ENCODE peak calls at places on chromosomes 7 and 10, in seven cellular contexts. S, M, N, H, C, G and Q are unnamed samples.

GRCh38 chr10:71984798-71985388 is 20.7 kb downstream of the CHST3 start:
- DNase-seq in S (no peak), M (no peak), N (peak), H (peak), C (no peak), G (no peak), Q (no peak)

GRCh38 chr7:128869138-128869943 is 6.7 kb downstream of the ATP6V1F start:
- DNase-seq in S (peak), M (peak), N (no peak), H (peak), C (no peak), G (peak), Q (no peak)

GRCh38 chr7:3230908-3231307 is 70.1 kb upstream of the SDK1 start:
- DNase-seq in S (no peak), M (no peak), N (no peak), H (no peak), C (no peak), G (no peak), Q (no peak)

GRCh38 chr10:11863353-11864105 is 40.4 kb downstream of the PROSER2 start:
- DNase-seq in S (peak), M (no peak), N (peak), H (no peak), C (no peak), G (no peak), Q (no peak)

GRCh38 chr7:123916240-123916724 is 8.8 kb upstream of the SPAM1 start:
- DNase-seq in S (no peak), M (peak), N (no peak), H (peak), C (peak), G (no peak), Q (no peak)

GRCh38 chr7:30348083-30348560 is 63.7 kb downstream of the ZNRF2 start:
- DNase-seq in S (no peak), M (no peak), N (peak), H (no peak), C (peak), G (peak), Q (no peak)

GRCh38 chr7:37570145-37570544 is 113.4 kb upstream of the GPR141 start:
- DNase-seq in S (no peak), M (no peak), N (no peak), H (no peak), C (no peak), G (no peak), Q (no peak)

GRCh38 chr7:105854516-105854915 is 21.9 kb downstream of the ATXN7L1 start:
- DNase-seq in S (no peak), M (no peak), N (no peak), H (no peak), C (no peak), G (no peak), Q (no peak)

GRCh38 chr7:129066290-129067131 is 11.6 kb upstream of the TNPO3 start:
- DNase-seq in S (no peak), M (no peak), N (no peak), H (no peak), C (no peak), G (no peak), Q (no peak)

GRCh38 chr7:115094163-115094562 is 172.3 kb downstream of the MDFIC start:
- DNase-seq in S (no peak), M (no peak), N (no peak), H (no peak), C (no peak), G (no peak), Q (no peak)

GRCh38 chr7:50608196-50608906 is 43.1 kb upstream of the DDC start:
- DNase-seq in S (no peak), M (no peak), N (no peak), H (no peak), C (no peak), G (no peak), Q (no peak)

GRCh38 chr7:150451097-150451793 is 815 bp downstream of the GIMAP8 start:
- DNase-seq in S (no peak), M (peak), N (peak), H (no peak), C (no peak), G (peak), Q (no peak)

GRCh38 chr10:98489561-98490481 is 43.1 kb upstream of the HPS1 start:
- DNase-seq in S (no peak), M (no peak), N (no peak), H (no peak), C (peak), G (no peak), Q (no peak)

GRCh38 chr10:16597656-16598055 is 76.0 kb upstream of the C1QL3 start:
- DNase-seq in S (no peak), M (no peak), N (no peak), H (no peak), C (no peak), G (no peak), Q (no peak)

GRCh38 chr10:17075975-17076374 is 53.6 kb downstream of the CUBN start:
- DNase-seq in S (no peak), M (no peak), N (no peak), H (no peak), C (no peak), G (no peak), Q (no peak)

GRCh38 chr7:75039166-75039565 is 34.4 kb downstream of the RCC1L start:
- DNase-seq in S (no peak), M (no peak), N (no peak), H (no peak), C (no peak), G (no peak), Q (no peak)

GRCh38 chr7:6198687-6199595 is 73.5 kb downstream of the CYTH3 start:
- DNase-seq in S (no peak), M (no peak), N (no peak), H (no peak), C (no peak), G (no peak), Q (no peak)

GRCh38 chr10:36669615-36670325 is 455.6 kb upstream of the ANKRD30A start:
- DNase-seq in S (no peak), M (no peak), N (no peak), H (no peak), C (no peak), G (no peak), Q (no peak)

GRCh38 chr7:55348502-55348901 is 16.6 kb upstream of the LANCL2 start:
- DNase-seq in S (no peak), M (no peak), N (no peak), H (no peak), C (no peak), G (no peak), Q (no peak)

GRCh38 chr10:84755311-84755710 is 426.9 kb downstream of the CCSER2 start:
- DNase-seq in S (no peak), M (no peak), N (no peak), H (no peak), C (no peak), G (no peak), Q (no peak)

GRCh38 chr7:27096756-27097514 is 1.1 kb upstream of the HOXA1 start:
- DNase-seq in S (no peak), M (peak), N (no peak), H (no peak), C (no peak), G (no peak), Q (peak)

GRCh38 chr7:70752794-70753241 is 379.1 kb upstream of the GALNT17 start:
- DNase-seq in S (no peak), M (no peak), N (no peak), H (no peak), C (peak), G (no peak), Q (no peak)

GRCh38 chr7:100465702-100466311 is 1.7 kb upstream of the SPACDR start:
- DNase-seq in S (peak), M (peak), N (no peak), H (peak), C (peak), G (peak), Q (no peak)

GRCh38 chr10:8566737-8567136 is 512.2 kb downstream of the GATA3 start:
- DNase-seq in S (no peak), M (no peak), N (no peak), H (no peak), C (no peak), G (no peak), Q (no peak)

GRCh38 chr10:57165671-57166070 is 804.6 kb upstream of the ZWINT start:
- DNase-seq in S (no peak), M (no peak), N (no peak), H (no peak), C (no peak), G (no peak), Q (no peak)

DNA sequence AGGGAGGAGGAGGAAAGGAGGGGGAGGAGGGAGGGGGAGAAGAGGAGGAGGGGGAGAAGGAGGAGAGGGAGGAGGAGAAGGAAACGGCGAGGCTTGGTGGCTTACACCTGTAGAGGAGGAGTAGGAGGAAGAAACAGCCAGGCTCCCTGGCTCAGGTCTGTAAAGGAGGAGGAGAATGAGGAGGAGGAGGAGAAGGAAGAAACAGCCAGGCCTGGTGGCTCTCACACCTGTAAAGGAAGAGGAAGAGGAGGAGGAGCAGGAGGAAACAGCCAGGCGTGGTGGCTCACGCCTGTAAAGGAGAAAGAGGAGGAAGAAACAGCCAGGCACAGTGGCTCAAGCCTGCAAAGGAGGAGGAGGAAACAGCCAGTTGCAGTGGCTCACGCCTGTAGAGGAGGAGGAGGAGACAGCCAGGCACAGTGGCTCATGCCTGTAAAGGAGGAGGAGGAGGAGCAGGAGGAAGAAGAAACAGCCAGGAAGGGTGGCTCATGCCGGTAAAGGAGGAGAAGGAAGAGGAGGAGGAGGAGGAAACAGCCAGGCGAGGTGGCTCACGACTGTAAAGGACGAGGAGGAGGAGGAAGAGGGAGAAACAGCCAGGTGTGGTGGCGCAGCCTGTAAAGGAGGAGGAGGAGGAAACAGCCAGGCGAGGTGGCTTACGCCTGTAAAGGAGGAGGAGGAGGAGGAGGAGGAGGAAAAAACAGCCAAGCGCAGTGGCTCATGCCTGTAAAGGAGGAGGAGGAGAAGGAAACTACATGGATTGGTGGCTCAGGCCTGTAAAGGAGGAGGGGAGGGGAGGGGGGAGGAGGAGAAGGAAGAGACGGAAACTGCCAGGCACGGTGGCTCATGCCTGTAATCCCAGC is 14.9 kb upstream of the CRCP start:
- DNase-seq in S (peak), M (peak), N (no peak), H (no peak), C (no peak), G (peak), Q (peak)
- TF ChIP-seq EP300 in S (no peak), M (no peak), N (no peak), H (no peak), C (no peak), G (no peak), Q (no peak)

DNA sequence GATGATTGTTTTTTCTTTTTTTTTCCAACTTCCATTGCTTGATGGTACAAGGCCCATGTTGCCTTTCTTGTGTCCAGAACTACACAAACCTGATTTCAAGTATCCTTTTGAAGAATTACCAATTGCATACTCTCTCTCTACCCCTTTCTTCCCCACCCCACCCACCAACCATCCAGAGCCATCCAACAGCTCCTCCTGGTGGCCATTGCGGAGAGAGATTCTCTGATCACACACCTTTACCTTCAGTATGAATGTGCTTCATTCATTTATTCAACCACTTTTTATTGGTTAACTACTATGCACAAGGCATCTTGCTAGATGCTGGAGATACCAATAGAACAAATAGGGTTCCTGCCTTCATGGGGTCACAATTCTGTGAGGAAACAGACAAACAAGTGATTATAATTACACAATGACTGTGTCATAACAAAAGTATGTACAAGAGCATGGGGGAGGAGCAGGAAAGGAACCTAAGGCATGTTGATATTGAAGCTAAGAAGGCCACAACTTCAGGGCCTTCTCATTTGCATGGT is 297.1 kb upstream of the LYZL1 start:
- DNase-seq in S (peak), M (peak), N (no peak), H (peak), C (peak), G (peak), Q (no peak)
- TF ChIP-seq POLR2AphosphoS5 in S (no peak), M (no peak), N (no peak), H (no peak), C (no peak), G (no peak), Q (no peak)

GRCh38 chr7:40715053-40715430 is 580.2 kb downstream of the SUGCT start:
- DNase-seq in S (no peak), M (no peak), N (no peak), H (no peak), C (no peak), G (no peak), Q (no peak)
- H3K27ac ChIP-seq in S (no peak), M (no peak), N (no peak), H (peak), C (no peak), G (no peak), Q (no peak)

GRCh38 chr10:86671985-86672710 is 3.8 kb downstream of the LDB3 start:
- DNase-seq in S (no peak), M (no peak), N (no peak), H (no peak), C (no peak), G (no peak), Q (no peak)
- TF ChIP-seq EP300 in S (no peak), M (no peak), N (no peak), H (no peak), C (no peak), G (peak), Q (no peak)

GRCh38 chr7:116393654-116394053 is 105.9 kb upstream of the CAV2 start:
- DNase-seq in S (no peak), M (no peak), N (no peak), H (no peak), C (no peak), G (no peak), Q (no peak)
- TF ChIP-seq POLR2AphosphoS5 in S (no peak), M (no peak), N (no peak), H (no peak), C (no peak), G (peak), Q (no peak)

GRCh38 chr7:135159359-135160087 is 11.0 kb downstream of the CYREN start:
- DNase-seq in S (no peak), M (no peak), N (no peak), H (no peak), C (no peak), G (no peak), Q (no peak)

GRCh38 chr7:135160098-135160857 is 10.2 kb downstream of the CYREN start:
- DNase-seq in S (no peak), M (no peak), N (no peak), H (no peak), C (no peak), G (no peak), Q (no peak)

GRCh38 chr7:135162382-135163001 is 8.0 kb downstream of the CYREN start:
- DNase-seq in S (no peak), M (no peak), N (no peak), H (no peak), C (no peak), G (no peak), Q (no peak)

GRCh38 chr7:135160858-135161653 is 9.5 kb downstream of the CYREN start:
- DNase-seq in S (no peak), M (no peak), N (no peak), H (peak), C (no peak), G (no peak), Q (no peak)

GRCh38 chr7:135161669-135162068 is 8.8 kb downstream of the CYREN start:
- DNase-seq in S (no peak), M (no peak), N (no peak), H (peak), C (no peak), G (no peak), Q (no peak)
- H3K27ac ChIP-seq in S (no peak), M (peak), N (peak), H (no peak), C (no peak), G (peak), Q (peak)